ENCODE peak calls at places on chromosomes 4 and X, in seven cellular contexts. R, J, K, Q, C, U and S are unnamed samples.

GRCh38 chr4:117700111-117700892 is 334.0 kb upstream of the NDST3 start:
- DNase-seq in R (no peak), J (no peak), K (no peak), Q (no peak), C (peak), U (no peak), S (peak)

GRCh38 chr4:111761531-111761930 is 383.7 kb upstream of the FAM241A start:
- DNase-seq in R (no peak), J (no peak), K (no peak), Q (no peak), C (peak), U (no peak), S (no peak)

GRCh38 chr4:73019462-73020047 is 50.0 kb downstream of the COX18 start:
- DNase-seq in R (no peak), J (peak), K (peak), Q (no peak), C (peak), U (no peak), S (peak)

GRCh38 chrX:6660567-6661252 is 125.8 kb upstream of the VCX3A start:
- DNase-seq in R (no peak), J (no peak), K (no peak), Q (no peak), C (no peak), U (no peak), S (no peak)

GRCh38 chr4:187668683-187669082 is 326.9 kb upstream of the ZFP42 start:
- DNase-seq in R (no peak), J (no peak), K (peak), Q (no peak), C (no peak), U (no peak), S (no peak)

GRCh38 chrX:123736333-123736921 is 3.6 kb upstream of the THOC2 start:
- DNase-seq in R (no peak), J (no peak), K (peak), Q (no peak), C (peak), U (no peak), S (no peak)

GRCh38 chrX:71618303-71618721 is at the start of gene CXCR3:
- DNase-seq in R (peak), J (peak), K (peak), Q (peak), C (no peak), U (peak), S (peak)

GRCh38 chrX:70046978-70047377 is 2.8 kb downstream of the AWAT2 start:
- DNase-seq in R (no peak), J (no peak), K (no peak), Q (no peak), C (no peak), U (no peak), S (no peak)